ENCODE peak calls at places on chromosomes 3 and 15, in five cellular contexts. One of them, this sample, is unnamed.

GRCh38 chr3:188244395-188244861 is 90.5 kb downstream of the LPP start:
- DNase-seq in GM12878: no peak
- DNase-seq in HepG2: no peak
- DNase-seq in K562: no peak
- DNase-seq in HCT116: peak
- DNase-seq in this sample: no peak

GRCh38 chr3:7307410-7307809 is 446.5 kb downstream of the GRM7 start:
- DNase-seq in GM12878: no peak
- DNase-seq in K562: no peak
- DNase-seq in HCT116: no peak
- DNase-seq in HepG2: no peak
- DNase-seq in this sample: peak

GRCh38 chr15:59622289-59622688 is 10.7 kb downstream of the GCNT3 start:
- DNase-seq in HepG2: peak
- DNase-seq in HCT116: peak
- DNase-seq in GM12878: no peak
- DNase-seq in K562: peak
- DNase-seq in this sample: peak

GRCh38 chr3:183253364-183253960 is 409 bp downstream of the B3GNT5 start:
- DNase-seq in HCT116: no peak
- DNase-seq in K562: peak
- DNase-seq in GM12878: no peak
- DNase-seq in HepG2: no peak
- DNase-seq in this sample: peak

GRCh38 chr15:35121611-35122359 is 36.7 kb upstream of the NANOGP8 start:
- DNase-seq in K562: no peak
- DNase-seq in GM12878: no peak
- DNase-seq in HepG2: no peak
- DNase-seq in HCT116: no peak
- DNase-seq in this sample: no peak

GRCh38 chr3:129441782-129442181 is 1.8 kb downstream of the IFT122 start:
- DNase-seq in HepG2: no peak
- DNase-seq in HCT116: no peak
- DNase-seq in GM12878: no peak
- DNase-seq in K562: no peak
- DNase-seq in this sample: peak

GRCh38 chr3:145721815-145722214 is 439.2 kb downstream of the PLOD2 start:
- DNase-seq in HepG2: no peak
- DNase-seq in HCT116: no peak
- DNase-seq in GM12878: no peak
- DNase-seq in K562: no peak
- DNase-seq in this sample: no peak

GRCh38 chr3:151894219-151894618 is 20.8 kb downstream of the SUCNR1 start:
- DNase-seq in HCT116: no peak
- DNase-seq in K562: no peak
- DNase-seq in HepG2: no peak
- DNase-seq in GM12878: no peak
- DNase-seq in this sample: no peak

GRCh38 chr3:52153389-52154096 is 680 bp downstream of the POC1A start:
- DNase-seq in HepG2: peak
- DNase-seq in HCT116: peak
- DNase-seq in GM12878: no peak
- DNase-seq in K562: peak
- DNase-seq in this sample: peak

GRCh38 chr15:89652666-89653065 is 2.6 kb downstream of the KIF7 start:
- DNase-seq in GM12878: no peak
- DNase-seq in K562: no peak
- DNase-seq in HepG2: no peak
- DNase-seq in HCT116: no peak
- DNase-seq in this sample: no peak

GRCh38 chr3:108804437-108804836 is 18.1 kb upstream of the TRAT1 start:
- DNase-seq in HepG2: no peak
- DNase-seq in HCT116: no peak
- DNase-seq in GM12878: no peak
- DNase-seq in K562: no peak
- DNase-seq in this sample: no peak

GRCh38 chr15:26721231-26721630 is 51.6 kb downstream of the GABRB3 start:
- DNase-seq in HepG2: no peak
- DNase-seq in HCT116: no peak
- DNase-seq in GM12878: no peak
- DNase-seq in K562: no peak
- DNase-seq in this sample: no peak

DNA sequence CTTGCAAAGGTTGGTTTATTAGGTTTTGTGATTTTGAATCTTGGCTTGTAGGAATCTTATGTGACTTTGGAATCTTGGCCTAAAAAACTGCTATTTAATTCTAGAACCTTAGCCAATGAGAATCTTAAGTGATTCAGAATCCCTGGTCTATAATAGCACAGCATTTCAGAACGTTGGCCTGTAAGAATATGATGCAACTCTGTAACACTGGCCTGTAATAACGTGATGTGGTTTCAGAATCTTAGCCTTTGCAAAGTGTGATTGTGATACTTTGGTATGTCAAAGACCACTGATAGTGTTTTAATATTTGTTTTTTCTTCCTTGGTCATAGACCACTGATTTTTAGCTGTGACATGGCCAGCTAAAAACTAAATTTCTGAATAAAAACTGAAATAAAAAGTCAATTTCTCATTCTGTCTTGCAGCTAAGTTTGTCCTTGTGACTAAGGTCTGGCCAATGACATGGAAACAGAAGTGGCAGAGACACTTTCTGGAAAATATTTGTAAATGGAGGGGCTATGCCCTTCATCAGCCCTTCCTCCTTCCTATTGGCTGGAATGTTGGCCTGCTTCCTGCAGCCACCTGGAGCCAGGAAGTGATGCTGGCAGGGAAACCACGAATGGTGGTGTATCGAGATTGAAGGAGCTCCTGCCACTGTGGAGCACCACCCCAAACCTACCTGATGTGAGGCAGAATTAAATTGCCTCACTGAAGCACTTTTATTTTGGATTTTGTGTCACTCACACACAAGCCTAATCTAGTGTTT is 42.3 kb upstream of the CORO2B start:
- DNase-seq in K562: no peak
- DNase-seq in GM12878: no peak
- DNase-seq in HCT116: no peak
- DNase-seq in HepG2: no peak
- DNase-seq in this sample: no peak
- TF ChIP-seq ZBTB33 in K562: no peak
- TF ChIP-seq ZBTB33 in GM12878: no peak
- TF ChIP-seq ZBTB33 in HCT116: no peak
- TF ChIP-seq ZBTB33 in HepG2: no peak
- TF ChIP-seq ZBTB33 in this sample: no peak

DNA sequence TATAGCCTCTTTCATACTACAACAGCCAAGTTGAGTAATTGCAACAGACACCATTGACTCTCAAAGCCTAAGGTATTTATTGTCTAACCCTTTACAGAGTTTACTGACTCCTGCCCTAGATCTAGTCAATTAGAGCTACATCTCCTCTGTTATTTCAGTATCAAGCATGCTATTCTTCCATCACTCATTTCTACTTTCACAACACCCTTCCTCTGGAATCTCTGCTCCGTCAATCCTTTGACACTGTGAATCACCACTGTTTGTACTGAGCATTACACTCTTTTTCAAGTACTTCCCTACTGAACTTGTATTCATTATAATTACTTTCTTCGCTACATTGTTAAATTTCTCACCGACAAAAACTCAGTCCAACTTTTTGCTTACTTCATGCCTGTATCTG is 121.8 kb downstream of the ZNF609 start:
- DNase-seq in K562: no peak
- DNase-seq in HepG2: no peak
- DNase-seq in GM12878: no peak
- DNase-seq in HCT116: no peak
- DNase-seq in this sample: no peak
- TF ChIP-seq ZBTB33 in K562: no peak
- TF ChIP-seq ZBTB33 in HepG2: no peak
- TF ChIP-seq ZBTB33 in GM12878: no peak
- TF ChIP-seq ZBTB33 in HCT116: no peak
- TF ChIP-seq ZBTB33 in this sample: no peak

DNA sequence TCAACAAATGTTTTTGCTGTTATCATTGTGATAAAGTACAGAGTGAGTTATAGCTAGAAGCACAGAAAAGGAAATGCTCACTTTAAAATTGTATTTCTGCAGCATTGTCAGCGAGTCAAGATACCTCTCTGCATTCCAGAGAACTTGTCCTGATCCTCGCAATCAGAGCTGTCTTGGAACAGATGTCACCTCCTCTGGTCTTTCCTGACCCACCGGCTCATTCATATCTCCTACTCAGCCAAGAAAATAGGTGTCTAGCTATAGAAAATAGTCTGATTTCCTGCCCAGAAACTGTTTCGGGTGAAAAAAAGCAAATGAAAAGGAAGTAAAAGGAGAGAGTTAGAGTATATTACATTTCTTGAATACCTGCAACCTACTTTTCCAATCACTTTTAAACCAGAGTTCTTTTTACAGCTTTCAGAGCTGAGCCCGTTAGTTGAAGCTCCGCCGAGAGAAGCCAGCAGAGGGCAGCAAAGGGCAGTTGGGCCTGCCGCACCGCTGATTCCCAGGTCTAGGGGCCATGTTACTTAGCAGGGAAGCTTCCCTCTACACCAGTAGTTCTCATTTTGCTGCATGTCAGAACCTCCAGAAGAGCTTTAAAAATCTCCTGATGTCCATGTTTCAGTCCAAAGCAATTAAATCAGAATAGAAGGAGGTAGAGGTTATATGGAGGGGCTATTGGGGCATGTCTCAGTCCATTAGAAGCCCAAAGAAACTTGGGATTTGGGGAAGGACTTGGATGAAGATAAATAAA is 185.7 kb upstream of the THRB start:
- DNase-seq in HCT116: peak
- DNase-seq in GM12878: no peak
- DNase-seq in K562: peak
- DNase-seq in HepG2: peak
- DNase-seq in this sample: peak
- TF ChIP-seq ZBTB33 in HCT116: no peak
- TF ChIP-seq ZBTB33 in GM12878: no peak
- TF ChIP-seq ZBTB33 in K562: peak
- TF ChIP-seq ZBTB33 in HepG2: no peak
- TF ChIP-seq ZBTB33 in this sample: no peak

DNA sequence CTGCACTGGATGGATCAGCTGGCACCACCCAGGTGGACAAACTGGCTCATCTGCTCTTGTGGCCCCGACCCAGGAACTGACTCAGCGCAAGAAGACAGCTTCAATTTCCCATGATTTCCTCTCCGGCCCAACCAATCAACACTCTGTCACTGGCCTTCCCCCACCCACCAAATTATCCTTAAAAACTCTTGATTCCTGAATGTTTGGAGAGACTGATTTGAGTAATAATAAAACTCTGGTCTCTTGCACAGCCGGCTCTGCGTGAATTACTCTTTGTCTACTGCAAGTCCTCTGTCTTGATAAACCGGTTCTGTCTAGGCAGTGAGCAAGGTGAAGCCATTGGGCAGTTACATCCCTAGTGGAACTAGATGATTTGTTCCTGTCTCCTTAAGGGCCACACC is 16.1 kb downstream of the BDH1 start:
- DNase-seq in HepG2: no peak
- DNase-seq in K562: no peak
- DNase-seq in HCT116: peak
- DNase-seq in GM12878: no peak
- DNase-seq in this sample: no peak
- TF ChIP-seq ZBTB33 in HepG2: no peak
- TF ChIP-seq ZBTB33 in K562: no peak
- TF ChIP-seq ZBTB33 in HCT116: no peak
- TF ChIP-seq ZBTB33 in GM12878: no peak
- TF ChIP-seq ZBTB33 in this sample: no peak

DNA sequence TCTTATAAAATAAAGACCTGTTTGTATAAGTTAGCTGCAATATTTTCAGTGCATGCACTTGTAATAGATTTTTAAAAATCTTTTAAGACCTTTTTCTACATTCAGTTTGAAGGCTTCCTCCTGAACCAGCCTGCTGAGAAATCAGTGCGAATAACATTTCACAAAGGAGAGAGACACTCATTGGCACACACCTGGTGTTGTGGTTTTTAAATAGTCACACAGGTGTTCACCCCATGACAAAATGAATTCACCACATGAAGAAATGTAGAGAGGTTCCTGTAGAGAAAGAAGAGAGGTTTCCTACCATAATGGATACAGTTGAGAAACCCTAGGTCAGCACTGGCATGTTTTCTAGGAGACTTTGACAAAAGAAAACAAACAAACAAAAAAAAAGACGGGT is 237.3 kb downstream of the CNTN6 start:
- DNase-seq in K562: no peak
- DNase-seq in GM12878: no peak
- DNase-seq in HepG2: no peak
- DNase-seq in HCT116: no peak
- DNase-seq in this sample: no peak
- TF ChIP-seq ZBTB33 in K562: no peak
- TF ChIP-seq ZBTB33 in GM12878: no peak
- TF ChIP-seq ZBTB33 in HepG2: no peak
- TF ChIP-seq ZBTB33 in HCT116: no peak
- TF ChIP-seq ZBTB33 in this sample: no peak

GRCh38 chr15:94287794-94288246 is 56.5 kb downstream of the MCTP2 start:
- DNase-seq in HCT116: no peak
- DNase-seq in K562: no peak
- DNase-seq in GM12878: peak
- DNase-seq in HepG2: no peak
- DNase-seq in this sample: peak
- TF ChIP-seq ZBTB33 in HCT116: no peak
- TF ChIP-seq ZBTB33 in K562: no peak
- TF ChIP-seq ZBTB33 in GM12878: no peak
- TF ChIP-seq ZBTB33 in HepG2: no peak
- TF ChIP-seq ZBTB33 in this sample: no peak

DNA sequence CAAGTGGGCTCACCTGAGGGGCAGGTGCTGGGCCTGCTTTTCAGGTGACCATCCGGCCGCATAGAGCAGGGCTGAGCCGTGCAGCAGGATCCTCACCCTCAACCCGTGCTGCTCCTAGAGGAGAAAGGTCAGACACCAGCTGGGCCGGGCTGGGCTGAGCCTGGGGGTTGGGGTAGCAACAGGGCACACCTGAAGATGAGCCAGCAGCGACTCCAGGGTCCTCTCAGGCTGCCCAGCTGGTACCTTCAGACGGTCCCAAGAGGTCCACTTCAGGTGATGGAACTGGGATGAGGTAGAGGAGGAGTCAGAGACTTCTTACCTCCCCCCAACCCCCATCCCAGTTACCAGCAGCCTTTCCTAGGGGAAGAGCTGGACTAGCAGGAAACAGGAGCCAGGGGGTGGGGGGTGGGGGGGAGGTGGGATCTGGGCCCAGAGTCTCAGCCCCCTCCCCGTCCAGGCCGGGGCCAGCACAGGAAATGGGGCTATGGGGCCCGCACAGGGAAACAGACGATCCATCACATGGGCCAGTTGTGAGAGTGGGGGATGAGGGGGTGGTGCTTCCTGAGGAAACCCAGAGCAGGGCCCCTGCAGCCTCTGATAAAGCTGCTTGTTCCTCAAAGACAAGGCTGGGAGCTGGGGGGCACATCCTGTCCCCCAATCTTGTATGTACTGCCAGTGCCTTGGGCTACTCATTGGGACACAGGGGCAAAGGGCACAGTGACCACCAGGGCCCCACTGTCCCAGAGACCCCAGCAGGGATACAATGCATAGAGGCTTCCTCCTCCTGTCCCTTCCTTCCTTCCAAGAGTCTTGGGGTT is 3.0 kb downstream of the INKA1 start:
- DNase-seq in HepG2: no peak
- DNase-seq in GM12878: no peak
- DNase-seq in HCT116: no peak
- DNase-seq in K562: peak
- DNase-seq in this sample: peak
- TF ChIP-seq ZBTB33 in HepG2: no peak
- TF ChIP-seq ZBTB33 in GM12878: no peak
- TF ChIP-seq ZBTB33 in HCT116: no peak
- TF ChIP-seq ZBTB33 in K562: no peak
- TF ChIP-seq ZBTB33 in this sample: no peak

This sample was measured in SK-N-SH.